ENCODE peak calls at places on chromosome 17, in ten cellular contexts. Z is effector memory CD8-positive, alpha-beta T cell; I is NCI-H1694 treated with DMSO at 0.1 percent for 48 hours; P is T-cell; A is NCI-H524; O is EL; T is cardiac muscle cell; C is NAMALWA; Y is pons; M is progenitor cell of endocrine pancreas. V is an unnamed sample.
A peak's percentile ranks its signal among the peaks of the same experiment; 100 is the strongest.

GRCh38 chr17:6676802-6677157 is 25.2 kb downstream of the C17orf100 start:
- DNase-seq in Z (no peak), I (no peak), P (no peak), A (no peak), O (no peak), T (no peak), C (no peak), Y (no peak), M (no peak), V (no peak)

GRCh38 chr17:16215002-16215272 is 397 bp downstream of the NCOR1 start:
- DNase-seq in Z (no peak), I (no peak), P (no peak), A (peak; percentile 52), O (peak; percentile 53), T (peak; percentile 67), C (no peak), Y (no peak), M (peak; percentile 54), V (peak; percentile 75)

GRCh38 chr17:74454197-74455024 is 12.0 kb upstream of the CD300A start:
- DNase-seq in Z (peak; percentile 58), I (peak; percentile 79), P (no peak), A (peak; percentile 95), O (no peak), T (no peak), C (no peak), Y (peak; percentile 67), M (no peak), V (peak; percentile 38)

GRCh38 chr17:74180336-74180735 is 23.1 kb upstream of the RPL38 start:
- DNase-seq in Z (no peak), I (no peak), P (no peak), A (no peak), O (no peak), T (peak; percentile 44), C (no peak), Y (no peak), M (no peak), V (peak; percentile 39)

GRCh38 chr17:4162775-4163498 is 19.9 kb downstream of the CYB5D2 start:
- DNase-seq in Z (no peak), I (no peak), P (no peak), A (no peak), O (no peak), T (peak; percentile 73), C (peak; percentile 7), Y (peak; percentile 32), M (no peak), V (no peak)

GRCh38 chr17:66507103-66507923 is 204.9 kb downstream of the PRKCA start:
- DNase-seq in Z (no peak), I (no peak), P (no peak), A (no peak), O (peak; percentile 77), T (no peak), C (no peak), Y (peak; percentile 55), M (no peak), V (no peak)

GRCh38 chr17:77317091-77317519 is 176.3 kb downstream of the SEC14L1 start:
- DNase-seq in Z (no peak), I (no peak), P (no peak), A (no peak), O (no peak), T (no peak), C (no peak), Y (no peak), M (no peak), V (no peak)

GRCh38 chr17:8940866-8941471 is 24.5 kb downstream of the PIK3R5 start:
- DNase-seq in Z (no peak), I (no peak), P (no peak), A (no peak), O (no peak), T (no peak), C (no peak), Y (no peak), M (no peak), V (no peak)

GRCh38 chr17:50953518-50953830 is 87.3 kb upstream of the TOB1 start:
- DNase-seq in Z (no peak), I (no peak), P (no peak), A (no peak), O (no peak), T (no peak), C (no peak), Y (no peak), M (no peak), V (no peak)

GRCh38 chr17:46952115-46952514 is 26.9 kb downstream of the RPRML start:
- DNase-seq in Z (no peak), I (no peak), P (no peak), A (no peak), O (no peak), T (no peak), C (no peak), Y (no peak), M (no peak), V (no peak)

GRCh38 chr17:41992576-41992975 is 24.7 kb downstream of the DNAJC7 start:
- DNase-seq in Z (no peak), I (no peak), P (no peak), A (no peak), O (no peak), T (no peak), C (no peak), Y (peak; percentile 96), M (no peak), V (no peak)

GRCh38 chr17:44556114-44556853 is 1.0 kb upstream of the FZD2 start:
- DNase-seq in Z (no peak), I (no peak), P (no peak), A (peak; percentile 22), O (peak; percentile 70), T (peak; percentile 67), C (peak; percentile 80), Y (peak; percentile 58), M (peak; percentile 43), V (peak; percentile 98)

GRCh38 chr17:46166692-46167249 is 26.5 kb downstream of the KANSL1 start:
- DNase-seq in Z (no peak), I (no peak), P (no peak), A (no peak), O (no peak), T (no peak), C (no peak), Y (no peak), M (no peak), V (no peak)

GRCh38 chr17:13513039-13513405 is 88.7 kb downstream of the HS3ST3A1 start:
- DNase-seq in Z (no peak), I (no peak), P (no peak), A (no peak), O (peak; percentile 34), T (peak; percentile 75), C (no peak), Y (no peak), M (no peak), V (no peak)

GRCh38 chr17:40726919-40727318 is 23.4 kb upstream of the KRT24 start:
- DNase-seq in Z (no peak), I (no peak), P (no peak), A (no peak), O (no peak), T (no peak), C (peak; percentile 21), Y (no peak), M (no peak), V (peak; percentile 18)